ENCODE peak calls at places on chromosomes 6 and 20, in six cellular contexts. X is HEK293T, R is H9, Q is AG10803, T is activated T-cell treated with anti-CD3 and anti-CD28 coated beads for 1 hour, O is tibial artery. B is an unnamed sample.

GRCh38 chr6:17022604-17023003 is 79.2 kb upstream of the STMND1 start:
- DNase-seq in X (no peak), R (no peak), Q (peak), T (no peak), O (no peak), B (no peak)

GRCh38 chr20:38863024-38863851 is 57.7 kb downstream of the PPP1R16B start:
- DNase-seq in X (no peak), R (no peak), Q (no peak), T (no peak), O (no peak), B (no peak)

GRCh38 chr6:106082735-106083398 is 3.3 kb upstream of the PRDM1 start:
- DNase-seq in X (no peak), R (no peak), Q (peak), T (no peak), O (no peak), B (no peak)

GRCh38 chr6:35320031-35320410 is 22.3 kb upstream of the PPARD start:
- DNase-seq in X (no peak), R (no peak), Q (no peak), T (no peak), O (no peak), B (no peak)

GRCh38 chr6:165146456-165146855 is 162.9 kb downstream of the C6orf118 start:
- DNase-seq in X (no peak), R (no peak), Q (no peak), T (no peak), O (no peak), B (no peak)

GRCh38 chr6:37173573-37174195 is 3.7 kb downstream of the PIM1 start:
- DNase-seq in X (no peak), R (no peak), Q (no peak), T (no peak), O (no peak), B (no peak)

GRCh38 chr6:16337280-16337975 is 99.0 kb downstream of the GMPR start:
- DNase-seq in X (no peak), R (no peak), Q (peak), T (no peak), O (peak), B (no peak)

GRCh38 chr20:44089987-44090674 is 96.9 kb downstream of the JPH2 start:
- DNase-seq in X (peak), R (no peak), Q (peak), T (no peak), O (peak), B (peak)

GRCh38 chr6:156953478-156954146 is 176.4 kb downstream of the ARID1B start:
- DNase-seq in X (peak), R (no peak), Q (peak), T (no peak), O (no peak), B (peak)

GRCh38 chr6:81568973-81569372 is 183.5 kb downstream of the TENT5A start:
- DNase-seq in X (no peak), R (no peak), Q (no peak), T (no peak), O (no peak), B (no peak)

GRCh38 chr6:46637145-46637544 is 15.5 kb downstream of the CYP39A1 start:
- DNase-seq in X (no peak), R (no peak), Q (peak), T (no peak), O (no peak), B (no peak)

GRCh38 chr20:25007491-25008305 is 15.1 kb upstream of the APMAP start:
- DNase-seq in X (no peak), R (peak), Q (no peak), T (no peak), O (peak), B (no peak)

GRCh38 chr6:88538130-88538706 is 372.1 kb upstream of the CNR1 start:
- DNase-seq in X (peak), R (peak), Q (no peak), T (no peak), O (no peak), B (peak)

GRCh38 chr20:13442990-13443389 is 195.7 kb downstream of the TASP1 start:
- DNase-seq in X (no peak), R (no peak), Q (no peak), T (no peak), O (no peak), B (no peak)

GRCh38 chr20:49713779-49714712 is at the start of gene B4GALT5:
- DNase-seq in X (peak), R (peak), Q (peak), T (peak), O (peak), B (peak)

GRCh38 chr6:71224011-71224410 is 64.6 kb upstream of the OGFRL1 start:
- DNase-seq in X (no peak), R (no peak), Q (no peak), T (no peak), O (no peak), B (no peak)

GRCh38 chr6:7139835-7140470 is 32.2 kb downstream of the RREB1 start:
- DNase-seq in X (no peak), R (no peak), Q (no peak), T (no peak), O (no peak), B (no peak)